ENCODE peak calls at places on chromosomes 11 and 22, in four cellular contexts. F, S, O and G are unnamed samples.

GRCh38 chr11:14668733-14669301 is 25.2 kb downstream of the PDE3B start:
- DNase-seq in S (no peak), F (no peak), O (peak), G (no peak)

GRCh38 chr22:47552541-47553205 is 790.2 kb downstream of the TBC1D22A start:
- DNase-seq in O (no peak), F (no peak), S (no peak), G (no peak)

GRCh38 chr11:69353696-69354544 is 60.0 kb downstream of the MYEOV start:
- DNase-seq in F (no peak), S (no peak), O (no peak), G (no peak)

GRCh38 chr11:64322925-64323260 is 5.0 kb downstream of the PRDX5 start:
- DNase-seq in O (peak), F (no peak), S (no peak), G (no peak)

GRCh38 chr11:44618561-44619425 is 53.3 kb downstream of the CD82 start:
- DNase-seq in O (no peak), F (peak), S (no peak), G (no peak)

GRCh38 chr11:10646005-10646404 is 47.5 kb downstream of the IRAG1 start:
- DNase-seq in S (no peak), F (no peak), O (no peak), G (peak)

GRCh38 chr11:117827521-117828511 is 3.3 kb upstream of the FXYD2 start:
- DNase-seq in O (no peak), F (no peak), S (no peak), G (no peak)

GRCh38 chr22:44620841-44621382 is 81.1 kb upstream of the PRR5 start:
- DNase-seq in S (no peak), F (no peak), O (no peak), G (no peak)

GRCh38 chr22:50072167-50072555 is 13.1 kb downstream of the MLC1 start:
- DNase-seq in S (no peak), F (peak), O (no peak), G (no peak)

GRCh38 chr11:5123802-5124521 is 14.2 kb downstream of the OR52A5 start:
- DNase-seq in F (peak), S (peak), O (peak), G (peak)

GRCh38 chr11:118791015-118791960 is at the start of gene DDX6:
- DNase-seq in S (peak), F (peak), O (peak), G (peak)

GRCh38 chr22:50473088-50473487 is 1.7 kb downstream of the SBF1 start:
- DNase-seq in F (no peak), S (no peak), O (no peak), G (no peak)

GRCh38 chr11:116808262-116809175 is 14.6 kb downstream of the APOA4 start:
- DNase-seq in S (peak), O (no peak), F (no peak), G (no peak)

GRCh38 chr11:113814181-113814580 is 34.6 kb downstream of the CLDN25 start:
- DNase-seq in O (no peak), S (no peak), F (no peak), G (no peak)
- H3K27ac ChIP-seq in O (no peak), S (no peak), F (no peak), G (peak)

GRCh38 chr22:42642801-42643631 is 2.6 kb upstream of the ATP5MGL start:
- DNase-seq in O (no peak), S (no peak), F (peak), G (no peak)

GRCh38 chr22:42643632-42644421 is 3.4 kb upstream of the ATP5MGL start:
- DNase-seq in F (peak), O (no peak), S (no peak), G (no peak)

GRCh38 chr22:42645938-42646568 is 3.1 kb downstream of the CYB5R3 start:
- DNase-seq in O (no peak), S (peak), F (peak), G (no peak)

GRCh38 chr22:42645341-42645937 is 3.8 kb downstream of the CYB5R3 start:
- DNase-seq in S (no peak), F (peak), O (no peak), G (no peak)

GRCh38 chr22:42644422-42645340 is 4.3 kb upstream of the ATP5MGL start:
- DNase-seq in S (no peak), F (peak), O (no peak), G (peak)
- H3K27ac ChIP-seq in S (peak), F (peak), O (peak), G (peak)

GRCh38 chr22:35729309-35729698 is 11.6 kb downstream of the APOL5 start:
- DNase-seq in F (no peak), S (no peak), O (no peak), G (no peak)
- H3K27ac ChIP-seq in F (no peak), S (no peak), O (no peak), G (no peak)

GRCh38 chr11:65716774-65717405 is 3.7 kb downstream of the RNASEH2C start:
- DNase-seq in O (no peak), S (no peak), F (no peak), G (no peak)
- H3K27ac ChIP-seq in O (no peak), S (no peak), F (no peak), G (no peak)

DNA sequence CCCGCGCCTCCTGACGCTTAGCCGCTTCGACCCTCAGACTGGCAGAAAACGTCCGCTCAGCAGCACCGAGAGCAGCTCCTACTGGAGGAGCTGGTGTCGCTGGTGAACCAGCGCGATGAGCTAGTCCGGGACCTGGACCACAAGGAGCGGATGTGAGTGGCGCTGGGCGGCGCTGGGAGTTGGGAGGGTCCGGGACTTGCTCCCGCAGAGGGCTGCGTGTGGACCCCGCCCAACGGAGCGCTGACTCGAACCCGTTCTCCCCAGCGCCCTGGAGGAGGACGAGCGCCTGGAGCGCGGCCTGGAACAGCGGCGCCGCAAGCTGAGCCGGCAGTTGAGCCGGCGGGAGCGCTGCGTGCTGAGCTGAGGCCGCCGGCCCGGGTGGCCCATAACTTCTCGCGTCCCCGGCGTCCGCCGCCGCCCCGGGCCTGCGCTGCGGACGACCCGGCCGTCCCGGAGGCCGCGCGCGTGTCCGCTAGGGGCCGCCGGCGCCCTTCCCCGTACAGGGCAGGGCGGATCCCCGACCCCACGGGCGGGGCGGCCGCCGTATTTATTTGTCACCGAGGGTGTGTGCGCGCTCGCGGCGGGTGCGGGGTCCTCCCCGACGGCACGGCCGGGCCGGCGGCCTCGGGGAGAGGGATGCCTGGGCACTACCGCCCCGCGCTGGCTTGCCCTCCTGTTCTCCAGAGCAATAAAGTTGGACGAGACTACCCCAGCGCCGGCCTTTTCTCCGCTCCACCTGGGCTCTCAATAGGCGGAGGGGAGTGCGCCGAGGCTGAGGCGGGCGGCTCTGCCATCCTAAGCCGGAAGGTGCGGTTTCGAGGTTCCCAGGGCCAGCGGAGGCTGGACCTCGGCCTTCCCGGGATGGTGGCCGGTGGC is 3.4 kb downstream of the KCNK7 start:
- DNase-seq in F (peak), O (no peak), S (no peak), G (peak)
- H3K27ac ChIP-seq in F (peak), O (no peak), S (peak), G (no peak)

GRCh38 chr11:312092-312816 is 1.6 kb upstream of the IFITM1 start:
- DNase-seq in F (peak), S (no peak), O (no peak), G (no peak)
- H3K27ac ChIP-seq in F (peak), S (peak), O (peak), G (peak)

DNA sequence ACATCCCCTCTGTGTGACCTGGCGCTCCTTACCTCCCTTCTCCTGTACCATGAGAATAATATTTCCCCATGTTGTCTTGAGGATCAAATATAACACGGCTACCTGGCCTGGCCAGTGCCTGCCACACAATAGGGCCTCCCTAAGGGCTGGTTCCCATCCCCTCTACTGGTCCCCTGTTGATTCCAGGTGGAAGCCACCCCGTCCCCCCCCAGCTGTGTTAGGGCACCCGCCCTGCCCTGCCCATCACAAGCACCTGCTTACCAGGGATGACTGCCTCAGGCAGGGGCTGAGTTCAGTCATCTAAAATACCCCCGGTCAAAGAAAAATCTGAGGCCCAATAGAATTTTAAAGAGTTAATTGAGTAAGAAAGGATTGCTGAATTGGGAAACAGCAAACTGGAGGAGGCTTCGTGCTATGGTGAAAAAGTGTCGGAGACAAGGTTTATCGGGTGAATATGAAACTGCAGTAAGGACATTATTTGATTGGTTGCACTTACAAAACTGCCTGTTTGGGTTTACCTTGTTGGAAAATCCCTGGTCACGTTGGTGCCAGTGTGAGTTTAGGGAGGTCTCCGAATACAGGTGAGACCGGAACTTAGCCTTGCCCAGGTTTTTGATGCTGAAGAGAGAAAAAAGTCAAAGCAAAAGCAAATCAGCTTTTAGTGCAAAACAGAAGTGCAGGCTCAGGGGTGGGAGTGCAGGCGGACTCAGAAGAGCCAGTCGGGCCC is 5.2 kb downstream of the APOL1 start:
- DNase-seq in S (no peak), O (no peak), F (no peak), G (no peak)
- H3K27ac ChIP-seq in S (no peak), O (peak), F (peak), G (no peak)

GRCh38 chr11:12508151-12508740 is 130.9 kb downstream of the PARVA start:
- DNase-seq in O (no peak), F (peak), S (no peak), G (no peak)
- H3K27ac ChIP-seq in O (no peak), F (no peak), S (peak), G (no peak)

DNA sequence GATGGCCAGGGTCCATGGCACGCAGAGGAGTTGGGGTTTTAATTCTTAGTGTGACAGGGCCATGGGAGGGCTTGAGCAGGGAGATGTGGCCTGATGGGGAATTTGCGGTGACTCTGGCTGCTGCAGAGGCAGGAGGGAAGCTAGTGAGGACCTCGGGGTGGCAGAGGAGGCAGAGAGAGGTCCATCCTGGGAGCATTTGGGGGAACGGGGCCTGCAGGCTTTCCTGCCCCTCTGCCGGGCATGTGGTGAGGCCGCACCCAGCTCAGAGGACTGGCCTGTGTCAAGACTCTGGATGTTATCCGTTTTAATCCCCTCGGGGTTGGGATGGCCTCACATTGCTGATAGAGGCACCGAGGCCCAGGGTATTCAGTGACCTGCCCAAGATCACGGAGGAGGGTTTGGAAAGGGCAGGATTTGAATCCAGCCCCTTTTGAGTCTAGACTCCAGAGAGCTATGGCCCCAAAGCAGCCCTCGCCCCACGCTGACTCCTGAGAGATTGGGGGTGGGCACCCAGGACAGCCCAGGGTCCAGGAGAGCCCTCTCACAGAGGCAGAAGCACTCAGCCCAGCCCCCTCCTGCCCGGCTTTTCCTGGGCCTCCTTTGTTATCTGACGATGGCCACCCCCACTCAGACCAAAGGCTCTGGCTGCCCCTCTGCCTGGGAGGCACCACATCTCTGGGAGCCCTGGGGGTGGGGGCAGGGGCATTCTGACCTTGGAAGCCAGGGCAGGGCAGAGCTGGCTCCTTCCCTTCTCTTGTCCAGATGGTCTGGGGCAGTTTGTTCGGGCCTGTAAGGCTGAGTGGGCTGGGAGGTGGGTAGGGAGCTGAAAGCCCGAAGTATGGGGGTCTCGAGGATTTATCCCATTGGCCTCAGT is 13.9 kb downstream of the MGAT3 start:
- DNase-seq in F (peak), S (no peak), O (peak), G (peak)
- H3K27ac ChIP-seq in F (peak), S (no peak), O (peak), G (peak)